ENCODE peak calls at places on chromosomes 4 and X, in ten cellular contexts. U is WTC11; K is stimulated activated CD8-positive, alpha-beta memory T cell treated with anti-CD3 and anti-CD28 coated beads, Interleukin-2, amount 100 ng/mL, for 1 hour; G is OCI-M1; Y is activated CD8-positive, alpha-beta memory T cell treated with anti-CD3 and anti-CD28 coated beads for 24 hours; R is cardiac muscle cell; Z is ovary; I is HFFc6; W is EL; V is heart right ventricle. B is an unnamed sample.

GRCh38 chrX:24647257-24648058 is at the start of gene PCYT1B:
- DNase-seq in U (peak), K (peak), G (peak), Y (peak), R (peak), Z (peak), I (peak), W (peak), V (peak), B (peak)

GRCh38 chrX:150324035-150324728 is 38.9 kb upstream of the MAMLD1 start:
- DNase-seq in U (no peak), K (no peak), G (no peak), Y (no peak), R (no peak), Z (no peak), I (peak), W (peak), V (no peak), B (no peak)

GRCh38 chr4:8368061-8368481 is 72.5 kb downstream of the ACOX3 start:
- DNase-seq in U (no peak), K (no peak), G (no peak), Y (no peak), R (no peak), Z (no peak), I (no peak), W (no peak), V (no peak), B (no peak)

GRCh38 chrX:18353931-18354368 is 538 bp downstream of the SCML2 start:
- DNase-seq in U (peak), K (no peak), G (peak), Y (peak), R (peak), Z (peak), I (no peak), W (no peak), V (peak), B (peak)

GRCh38 chr4:174554329-174554728 is 32.0 kb upstream of the HPGD start:
- DNase-seq in U (no peak), K (no peak), G (no peak), Y (no peak), R (no peak), Z (no peak), I (no peak), W (no peak), V (no peak), B (no peak)

GRCh38 chr4:30837131-30837539 is 117.0 kb downstream of the PCDH7 start:
- DNase-seq in U (no peak), K (no peak), G (no peak), Y (no peak), R (peak), Z (no peak), I (no peak), W (peak), V (no peak), B (no peak)

GRCh38 chr4:54568184-54568583 is 89.6 kb upstream of the KIT start:
- DNase-seq in U (no peak), K (no peak), G (no peak), Y (no peak), R (no peak), Z (no peak), I (peak), W (peak), V (no peak), B (no peak)

GRCh38 chr4:112322866-112323265 is 25.7 kb downstream of the ALPK1 start:
- DNase-seq in U (no peak), K (no peak), G (no peak), Y (no peak), R (no peak), Z (no peak), I (no peak), W (no peak), V (no peak), B (no peak)

GRCh38 chr4:20043992-20044391 is 207.7 kb upstream of the SLIT2 start:
- DNase-seq in U (no peak), K (no peak), G (no peak), Y (no peak), R (no peak), Z (no peak), I (no peak), W (no peak), V (no peak), B (no peak)

GRCh38 chrX:139106111-139106510 is 394.6 kb upstream of the FGF13 start:
- DNase-seq in U (no peak), K (no peak), G (no peak), Y (no peak), R (no peak), Z (no peak), I (peak), W (no peak), V (no peak), B (no peak)

GRCh38 chr4:40702800-40703151 is 47.0 kb upstream of the NSUN7 start:
- DNase-seq in U (no peak), K (no peak), G (no peak), Y (no peak), R (no peak), Z (no peak), I (no peak), W (no peak), V (no peak), B (no peak)

GRCh38 chr4:2786152-2786671 is 6.7 kb upstream of the SH3BP2 start:
- DNase-seq in U (no peak), K (peak), G (no peak), Y (peak), R (no peak), Z (no peak), I (no peak), W (no peak), V (no peak), B (no peak)

GRCh38 chrX:1496076-1496475 is 40.9 kb downstream of the P2RY8 start:
- DNase-seq in U (no peak), K (no peak), G (no peak), Y (peak), R (no peak), Z (no peak), I (no peak), W (no peak), V (no peak), B (no peak)

GRCh38 chr4:146916479-146917076 is 29.1 kb downstream of the TTC29 start:
- DNase-seq in U (no peak), K (no peak), G (peak), Y (no peak), R (peak), Z (no peak), I (peak), W (peak), V (no peak), B (peak)